ENCODE peak calls at places on chromosomes 13 and 19, in ten cellular contexts. One of them, this sample, is unnamed.

GRCh38 chr19:27896091-27896490 is 1316.9 kb downstream of the UQCRFS1 start:
- DNase-seq in cerebellar cortex: no peak
- DNase-seq in AG09309: no peak
- DNase-seq in mesendoderm: no peak
- DNase-seq in type B pancreatic cell: no peak
- DNase-seq in H9: no peak
- DNase-seq in T-helper 9 cell: no peak
- DNase-seq in left cardiac atrium: no peak
- DNase-seq in stimulated activated CD8-positive, alpha-beta memory T cell treated with anti-CD3 and anti-CD28 coated beads, Interleukin-4, amount 100 ng/mL, for 4 hours: no peak
- DNase-seq in stimulated activated CD4-positive, alpha-beta T cell treated with anti-CD3 and anti-CD28 coated beads, Interleukin-4, amount 100 ng/mL, for 24 hours: no peak
- DNase-seq in this sample: no peak

GRCh38 chr13:32206097-32206740 is 108.9 kb downstream of the ZAR1L start:
- DNase-seq in cerebellar cortex: peak; percentile 11
- DNase-seq in AG09309: no peak
- DNase-seq in mesendoderm: no peak
- DNase-seq in type B pancreatic cell: no peak
- DNase-seq in H9: no peak
- DNase-seq in T-helper 9 cell: no peak
- DNase-seq in left cardiac atrium: no peak
- DNase-seq in stimulated activated CD8-positive, alpha-beta memory T cell treated with anti-CD3 and anti-CD28 coated beads, Interleukin-4, amount 100 ng/mL, for 4 hours: no peak
- DNase-seq in stimulated activated CD4-positive, alpha-beta T cell treated with anti-CD3 and anti-CD28 coated beads, Interleukin-4, amount 100 ng/mL, for 24 hours: no peak
- DNase-seq in this sample: no peak

GRCh38 chr13:73956101-73956500 is 178.1 kb downstream of the KLF12 start:
- DNase-seq in cerebellar cortex: no peak
- DNase-seq in AG09309: no peak
- DNase-seq in mesendoderm: no peak
- DNase-seq in type B pancreatic cell: no peak
- DNase-seq in H9: no peak
- DNase-seq in T-helper 9 cell: no peak
- DNase-seq in left cardiac atrium: no peak
- DNase-seq in stimulated activated CD8-positive, alpha-beta memory T cell treated with anti-CD3 and anti-CD28 coated beads, Interleukin-4, amount 100 ng/mL, for 4 hours: no peak
- DNase-seq in stimulated activated CD4-positive, alpha-beta T cell treated with anti-CD3 and anti-CD28 coated beads, Interleukin-4, amount 100 ng/mL, for 24 hours: no peak
- DNase-seq in this sample: no peak

GRCh38 chr19:610071-610800 is 20.6 kb downstream of the HCN2 start:
- DNase-seq in cerebellar cortex: no peak
- DNase-seq in AG09309: no peak
- DNase-seq in mesendoderm: no peak
- DNase-seq in type B pancreatic cell: no peak
- DNase-seq in H9: no peak
- DNase-seq in T-helper 9 cell: peak; percentile 21
- DNase-seq in left cardiac atrium: no peak
- DNase-seq in stimulated activated CD8-positive, alpha-beta memory T cell treated with anti-CD3 and anti-CD28 coated beads, Interleukin-4, amount 100 ng/mL, for 4 hours: no peak
- DNase-seq in stimulated activated CD4-positive, alpha-beta T cell treated with anti-CD3 and anti-CD28 coated beads, Interleukin-4, amount 100 ng/mL, for 24 hours: peak; percentile 26
- DNase-seq in this sample: no peak

GRCh38 chr19:44984005-44984404 is 17.3 kb upstream of the RELB start:
- DNase-seq in cerebellar cortex: no peak
- DNase-seq in AG09309: no peak
- DNase-seq in mesendoderm: no peak
- DNase-seq in type B pancreatic cell: no peak
- DNase-seq in H9: no peak
- DNase-seq in T-helper 9 cell: no peak
- DNase-seq in left cardiac atrium: no peak
- DNase-seq in stimulated activated CD8-positive, alpha-beta memory T cell treated with anti-CD3 and anti-CD28 coated beads, Interleukin-4, amount 100 ng/mL, for 4 hours: no peak
- DNase-seq in stimulated activated CD4-positive, alpha-beta T cell treated with anti-CD3 and anti-CD28 coated beads, Interleukin-4, amount 100 ng/mL, for 24 hours: no peak
- DNase-seq in this sample: no peak

GRCh38 chr13:68257111-68257842 is 1027.1 kb upstream of the PCDH9 start:
- DNase-seq in cerebellar cortex: no peak
- DNase-seq in AG09309: no peak
- DNase-seq in mesendoderm: peak; percentile 11
- DNase-seq in type B pancreatic cell: no peak
- DNase-seq in H9: no peak
- DNase-seq in T-helper 9 cell: no peak
- DNase-seq in left cardiac atrium: no peak
- DNase-seq in stimulated activated CD8-positive, alpha-beta memory T cell treated with anti-CD3 and anti-CD28 coated beads, Interleukin-4, amount 100 ng/mL, for 4 hours: no peak
- DNase-seq in stimulated activated CD4-positive, alpha-beta T cell treated with anti-CD3 and anti-CD28 coated beads, Interleukin-4, amount 100 ng/mL, for 24 hours: no peak
- DNase-seq in this sample: no peak

GRCh38 chr13:25588336-25589060 is 216.7 kb downstream of the ATP8A2 start:
- DNase-seq in cerebellar cortex: no peak
- DNase-seq in AG09309: no peak
- DNase-seq in mesendoderm: no peak
- DNase-seq in type B pancreatic cell: no peak
- DNase-seq in H9: peak; percentile 37
- DNase-seq in T-helper 9 cell: no peak
- DNase-seq in left cardiac atrium: no peak
- DNase-seq in stimulated activated CD8-positive, alpha-beta memory T cell treated with anti-CD3 and anti-CD28 coated beads, Interleukin-4, amount 100 ng/mL, for 4 hours: no peak
- DNase-seq in stimulated activated CD4-positive, alpha-beta T cell treated with anti-CD3 and anti-CD28 coated beads, Interleukin-4, amount 100 ng/mL, for 24 hours: no peak
- DNase-seq in this sample: no peak

GRCh38 chr13:51479199-51479523 is 26.3 kb upstream of the INTS6 start:
- DNase-seq in cerebellar cortex: no peak
- DNase-seq in AG09309: no peak
- DNase-seq in mesendoderm: no peak
- DNase-seq in type B pancreatic cell: no peak
- DNase-seq in H9: no peak
- DNase-seq in T-helper 9 cell: no peak
- DNase-seq in left cardiac atrium: no peak
- DNase-seq in stimulated activated CD8-positive, alpha-beta memory T cell treated with anti-CD3 and anti-CD28 coated beads, Interleukin-4, amount 100 ng/mL, for 4 hours: no peak
- DNase-seq in stimulated activated CD4-positive, alpha-beta T cell treated with anti-CD3 and anti-CD28 coated beads, Interleukin-4, amount 100 ng/mL, for 24 hours: no peak
- DNase-seq in this sample: no peak

GRCh38 chr13:23159205-23159586 is 21.6 kb upstream of the SGCG start:
- DNase-seq in cerebellar cortex: no peak
- DNase-seq in AG09309: no peak
- DNase-seq in mesendoderm: peak; percentile 88
- DNase-seq in type B pancreatic cell: no peak
- DNase-seq in H9: peak; percentile 76
- DNase-seq in T-helper 9 cell: no peak
- DNase-seq in left cardiac atrium: peak; percentile 42
- DNase-seq in stimulated activated CD8-positive, alpha-beta memory T cell treated with anti-CD3 and anti-CD28 coated beads, Interleukin-4, amount 100 ng/mL, for 4 hours: no peak
- DNase-seq in stimulated activated CD4-positive, alpha-beta T cell treated with anti-CD3 and anti-CD28 coated beads, Interleukin-4, amount 100 ng/mL, for 24 hours: peak; percentile 22
- DNase-seq in this sample: no peak

GRCh38 chr13:46844431-46844830 is 47.5 kb upstream of the ESD start:
- DNase-seq in cerebellar cortex: no peak
- DNase-seq in AG09309: no peak
- DNase-seq in mesendoderm: no peak
- DNase-seq in type B pancreatic cell: no peak
- DNase-seq in H9: no peak
- DNase-seq in T-helper 9 cell: no peak
- DNase-seq in left cardiac atrium: no peak
- DNase-seq in stimulated activated CD8-positive, alpha-beta memory T cell treated with anti-CD3 and anti-CD28 coated beads, Interleukin-4, amount 100 ng/mL, for 4 hours: no peak
- DNase-seq in stimulated activated CD4-positive, alpha-beta T cell treated with anti-CD3 and anti-CD28 coated beads, Interleukin-4, amount 100 ng/mL, for 24 hours: no peak
- DNase-seq in this sample: no peak

GRCh38 chr13:93889430-93889829 is 590.1 kb downstream of the DCT start:
- DNase-seq in cerebellar cortex: no peak
- DNase-seq in AG09309: no peak
- DNase-seq in mesendoderm: no peak
- DNase-seq in type B pancreatic cell: no peak
- DNase-seq in H9: no peak
- DNase-seq in T-helper 9 cell: no peak
- DNase-seq in left cardiac atrium: no peak
- DNase-seq in stimulated activated CD8-positive, alpha-beta memory T cell treated with anti-CD3 and anti-CD28 coated beads, Interleukin-4, amount 100 ng/mL, for 4 hours: no peak
- DNase-seq in stimulated activated CD4-positive, alpha-beta T cell treated with anti-CD3 and anti-CD28 coated beads, Interleukin-4, amount 100 ng/mL, for 24 hours: no peak
- DNase-seq in this sample: no peak

GRCh38 chr19:19866599-19867248 is 1.0 kb downstream of the ZNF253 start:
- DNase-seq in cerebellar cortex: peak; percentile 13
- DNase-seq in AG09309: no peak
- DNase-seq in mesendoderm: peak; percentile 95
- DNase-seq in type B pancreatic cell: no peak
- DNase-seq in H9: peak; percentile 86
- DNase-seq in T-helper 9 cell: peak; percentile 28
- DNase-seq in left cardiac atrium: peak; percentile 45
- DNase-seq in stimulated activated CD8-positive, alpha-beta memory T cell treated with anti-CD3 and anti-CD28 coated beads, Interleukin-4, amount 100 ng/mL, for 4 hours: no peak
- DNase-seq in stimulated activated CD4-positive, alpha-beta T cell treated with anti-CD3 and anti-CD28 coated beads, Interleukin-4, amount 100 ng/mL, for 24 hours: peak; percentile 52
- DNase-seq in this sample: peak; percentile 38

GRCh38 chr19:50478901-50479715 is 2.5 kb upstream of the GARIN5A start:
- DNase-seq in cerebellar cortex: no peak
- DNase-seq in AG09309: no peak
- DNase-seq in mesendoderm: peak; percentile 79
- DNase-seq in type B pancreatic cell: no peak
- DNase-seq in H9: peak; percentile 83
- DNase-seq in T-helper 9 cell: no peak
- DNase-seq in left cardiac atrium: no peak
- DNase-seq in stimulated activated CD8-positive, alpha-beta memory T cell treated with anti-CD3 and anti-CD28 coated beads, Interleukin-4, amount 100 ng/mL, for 4 hours: no peak
- DNase-seq in stimulated activated CD4-positive, alpha-beta T cell treated with anti-CD3 and anti-CD28 coated beads, Interleukin-4, amount 100 ng/mL, for 24 hours: no peak
- DNase-seq in this sample: no peak

GRCh38 chr13:110916671-110917142 is 1.8 kb upstream of the ANKRD10 start:
- DNase-seq in cerebellar cortex: no peak
- DNase-seq in AG09309: peak; percentile 76
- DNase-seq in mesendoderm: no peak
- DNase-seq in type B pancreatic cell: no peak
- DNase-seq in H9: no peak
- DNase-seq in T-helper 9 cell: no peak
- DNase-seq in left cardiac atrium: no peak
- DNase-seq in stimulated activated CD8-positive, alpha-beta memory T cell treated with anti-CD3 and anti-CD28 coated beads, Interleukin-4, amount 100 ng/mL, for 4 hours: no peak
- DNase-seq in stimulated activated CD4-positive, alpha-beta T cell treated with anti-CD3 and anti-CD28 coated beads, Interleukin-4, amount 100 ng/mL, for 24 hours: no peak
- DNase-seq in this sample: no peak

GRCh38 chr19:39363909-39364457 is 21.8 kb downstream of the SAMD4B start:
- DNase-seq in cerebellar cortex: no peak
- DNase-seq in AG09309: no peak
- DNase-seq in mesendoderm: no peak
- DNase-seq in type B pancreatic cell: no peak
- DNase-seq in H9: no peak
- DNase-seq in T-helper 9 cell: no peak
- DNase-seq in left cardiac atrium: no peak
- DNase-seq in stimulated activated CD8-positive, alpha-beta memory T cell treated with anti-CD3 and anti-CD28 coated beads, Interleukin-4, amount 100 ng/mL, for 4 hours: no peak
- DNase-seq in stimulated activated CD4-positive, alpha-beta T cell treated with anti-CD3 and anti-CD28 coated beads, Interleukin-4, amount 100 ng/mL, for 24 hours: no peak
- DNase-seq in this sample: no peak